ENCODE peak calls at places on chromosomes 4 and X, in nine cellular contexts. R, J, D, O, V, B, C, E and U are unnamed samples.

GRCh38 chrX:107849747-107850478 is 24.2 kb downstream of the MID2 start:
- DNase-seq in C (no peak), E (no peak), B (peak), R (no peak), O (no peak), V (no peak), D (no peak), J (no peak), U (peak)

GRCh38 chr4:36043901-36044300 is 200.4 kb downstream of the ARAP2 start:
- DNase-seq in D (no peak), R (no peak), J (no peak), B (no peak), V (no peak), C (no peak), E (no peak), O (no peak), U (no peak)

GRCh38 chrX:78437621-78438020 is 110.2 kb upstream of the CYSLTR1 start:
- DNase-seq in B (no peak), R (no peak), O (no peak), V (no peak), J (no peak), D (no peak), E (no peak), C (no peak), U (no peak)

GRCh38 chr4:14867847-14868246 is 134.4 kb upstream of the CPEB2 start:
- DNase-seq in D (no peak), B (no peak), J (no peak), R (no peak), E (no peak), C (no peak), V (no peak), O (no peak), U (no peak)

GRCh38 chr4:37892641-37893040 is 1.8 kb downstream of the TBC1D1 start:
- DNase-seq in B (no peak), V (peak), R (no peak), C (peak), J (no peak), O (no peak), E (no peak), D (no peak), U (peak)

GRCh38 chr4:179569549-179569948 is 2127.3 kb upstream of the AGA start:
- DNase-seq in E (no peak), R (no peak), J (no peak), C (no peak), V (no peak), B (no peak), D (no peak), O (no peak), U (no peak)

GRCh38 chr4:89382439-89382838 is 74.8 kb upstream of the GPRIN3 start:
- DNase-seq in E (no peak), V (no peak), C (no peak), B (no peak), O (no peak), J (no peak), D (no peak), R (no peak), U (no peak)

GRCh38 chr4:121408-122084 is 2.8 kb upstream of the ZNF718 start:
- DNase-seq in B (no peak), J (no peak), R (no peak), C (no peak), E (no peak), O (no peak), D (no peak), V (no peak), U (peak)

GRCh38 chrX:35101901-35102300 is 159.3 kb downstream of the FAM47B start:
- DNase-seq in J (no peak), C (no peak), V (no peak), E (no peak), R (no peak), O (no peak), B (no peak), D (no peak), U (no peak)

GRCh38 chrX:20479896-20480295 is 213.2 kb upstream of the RPS6KA3 start:
- DNase-seq in C (no peak), R (no peak), V (no peak), D (no peak), E (no peak), O (no peak), J (no peak), B (no peak), U (no peak)

DNA sequence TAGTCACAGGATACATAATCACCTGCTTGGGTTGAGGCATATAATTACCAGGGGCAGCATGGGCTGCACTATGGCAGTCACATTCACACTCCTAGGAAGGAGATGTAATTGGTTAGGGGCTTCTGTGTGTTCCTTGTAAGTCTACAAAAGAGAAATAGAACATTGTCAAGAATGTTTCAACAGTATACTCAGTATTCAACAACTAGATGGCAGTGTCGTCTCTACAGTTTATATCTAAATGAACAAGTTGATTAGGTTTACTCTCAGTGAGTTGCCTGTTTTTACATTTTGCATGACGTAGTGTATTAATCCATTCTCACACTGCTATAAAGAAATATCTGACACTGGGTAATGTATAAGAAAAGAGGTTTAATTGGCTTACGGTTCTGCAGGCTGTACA is 50.5 kb upstream of the RAB33B start:
- DNase-seq in R (no peak), J (no peak), V (no peak), D (no peak), O (no peak), E (no peak), B (no peak), C (no peak), U (no peak)
- TF ChIP-seq CTCF in R (no peak), J (no peak), V (no peak), D (no peak), O (no peak), E (no peak), B (no peak), C (no peak), U (no peak)

DNA sequence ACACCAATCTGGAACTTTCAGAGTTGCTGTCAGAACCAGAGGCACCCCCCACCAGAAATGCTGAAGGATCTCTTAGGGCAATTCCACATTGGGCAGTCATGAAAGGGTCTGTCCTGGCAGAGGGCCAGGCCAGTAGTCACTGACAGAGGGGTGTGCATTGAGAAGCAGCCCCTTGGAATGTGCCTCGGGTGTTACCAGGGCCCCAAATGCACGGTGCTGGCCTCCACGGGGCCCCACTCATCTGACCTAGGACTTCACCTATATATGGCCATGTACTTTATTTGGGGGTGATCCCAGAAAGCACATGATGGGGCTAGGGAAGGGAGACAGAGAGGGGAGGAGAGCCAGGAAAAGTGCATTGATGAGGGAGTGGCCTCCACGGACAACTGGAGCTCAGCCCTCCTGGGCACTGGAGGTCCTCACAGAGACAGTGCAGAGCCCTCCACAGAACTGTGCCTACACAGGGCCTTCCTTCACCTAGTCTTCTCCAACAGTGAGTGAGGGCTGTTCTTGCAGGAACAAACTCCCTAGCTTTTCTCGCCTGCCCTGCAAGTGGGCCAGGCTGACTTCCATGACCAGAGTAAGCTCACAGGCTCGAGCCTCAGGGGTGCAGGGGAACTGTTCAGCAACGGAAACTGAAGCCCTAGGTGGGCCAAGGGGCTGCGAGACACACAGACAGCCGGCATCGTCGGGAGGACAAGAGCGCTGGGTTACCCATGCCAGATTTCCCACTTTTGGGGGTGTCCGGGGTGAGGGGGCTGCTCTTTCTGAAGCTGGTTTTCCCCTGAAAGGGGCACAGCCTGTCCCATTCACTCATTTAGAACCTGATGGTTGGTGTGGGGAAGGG is 136.2 kb downstream of the HMX1 start:
- DNase-seq in E (no peak), C (no peak), B (no peak), R (no peak), O (no peak), J (no peak), V (peak), D (peak), U (no peak)
- TF ChIP-seq CTCF in E (no peak), C (no peak), B (no peak), R (no peak), O (no peak), J (no peak), V (no peak), D (no peak), U (no peak)

DNA sequence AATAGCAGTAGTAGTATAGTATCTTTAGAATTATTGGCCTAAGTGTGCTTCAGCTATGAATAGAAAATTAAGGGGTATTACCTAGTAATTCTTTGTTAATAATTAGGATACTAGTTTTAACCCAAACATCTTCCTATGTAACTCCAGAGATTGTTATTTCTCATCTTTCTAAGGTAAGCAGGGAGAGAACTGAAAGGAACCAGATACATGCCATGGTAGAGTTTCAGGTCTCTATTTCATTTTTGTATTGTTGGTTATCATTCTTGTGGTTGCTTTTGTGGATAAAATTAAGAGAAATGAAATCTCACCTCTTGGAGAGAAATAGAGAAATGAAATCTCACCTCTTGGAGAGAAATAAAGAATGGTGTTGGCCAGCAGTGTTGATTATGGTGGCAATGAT is 597.1 kb upstream of the CT83 start:
- DNase-seq in J (no peak), O (no peak), V (no peak), E (no peak), B (no peak), D (no peak), C (no peak), R (no peak), U (no peak)
- TF ChIP-seq CTCF in J (no peak), O (no peak), V (no peak), E (no peak), B (no peak), D (no peak), C (no peak), R (no peak), U (no peak)

GRCh38 chrX:112816908-112817307 is 23.7 kb downstream of the AMOT start:
- DNase-seq in B (no peak), R (no peak), E (no peak), O (no peak), J (no peak), V (no peak), D (no peak), C (no peak), U (no peak)
- TF ChIP-seq CTCF in B (no peak), R (no peak), E (no peak), O (no peak), J (no peak), V (no peak), D (no peak), C (no peak), U (no peak)

DNA sequence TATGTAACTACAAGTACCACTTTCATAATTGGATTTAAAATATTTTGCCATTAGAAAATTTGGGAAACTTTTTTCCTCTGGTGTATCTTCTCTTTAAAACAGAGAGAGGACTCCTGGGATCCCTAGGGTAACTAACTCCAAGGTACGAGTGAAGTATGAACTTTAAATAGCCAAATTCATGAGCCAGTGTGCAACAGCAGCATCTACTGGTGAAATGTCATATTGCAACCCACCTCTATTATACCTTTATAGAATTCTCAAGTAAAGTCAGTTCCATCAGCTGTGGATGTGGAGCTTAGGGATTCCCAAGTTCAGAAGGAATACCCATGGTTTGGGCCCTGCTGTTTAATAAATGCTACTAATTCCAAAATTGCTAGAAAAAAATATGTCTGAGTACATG is 282.7 kb upstream of the TAPT1 start:
- DNase-seq in O (no peak), J (no peak), D (no peak), E (no peak), V (no peak), B (no peak), R (no peak), C (no peak), U (no peak)
- TF ChIP-seq CTCF in O (no peak), J (no peak), D (no peak), E (no peak), V (no peak), B (peak), R (no peak), C (no peak), U (peak)